ENCODE peak calls at places on chromosomes 13 and 19, in four cellular contexts. G is heart right ventricle, T is thoracic aorta, Y is PC-3. Q is an unnamed sample. For H3K4me1, the result is how much of the 10 kb centered on the place peaks cover.

GRCh38 chr19:17688853-17689595 is 870 bp upstream of the UNC13A start:
- DNase-seq in T (no peak), Y (no peak), G (no peak), Q (no peak)

GRCh38 chr13:40145139-40145538 is 489.7 kb downstream of the COG6 start:
- DNase-seq in T (no peak), Y (no peak), G (no peak), Q (no peak)

GRCh38 chr13:30870049-30870884 is 35.8 kb upstream of the MEDAG start:
- DNase-seq in Y (peak), T (peak), G (peak), Q (no peak)

GRCh38 chr13:50129065-50129922 is 114.0 kb downstream of the KCNRG start:
- DNase-seq in T (no peak), G (no peak), Y (no peak), Q (no peak)

GRCh38 chr19:46637224-46637623 is 1.2 kb upstream of the GNG8 start:
- DNase-seq in Y (no peak), T (no peak), G (no peak), Q (no peak)

GRCh38 chr13:44757671-44758070 is 181.5 kb upstream of the TSC22D1 start:
- DNase-seq in T (no peak), Y (no peak), G (no peak), Q (no peak)

GRCh38 chr13:96294930-96295657 is 205.2 kb downstream of the HS6ST3 start:
- DNase-seq in G (no peak), T (no peak), Y (no peak), Q (no peak)

GRCh38 chr19:12954150-12954962 is 2.7 kb downstream of the GADD45GIP1 start:
- DNase-seq in T (no peak), G (no peak), Y (no peak), Q (no peak)

GRCh38 chr13:77980592-77980991 is 62.0 kb upstream of the EDNRB start:
- DNase-seq in G (no peak), T (no peak), Y (peak), Q (no peak)

GRCh38 chr13:111005808-111006494 is 91.1 kb upstream of the ANKRD10 start:
- DNase-seq in G (peak), T (peak), Y (no peak), Q (no peak)

GRCh38 chr19:43619262-43620060 is at the start of gene ZNF428:
- DNase-seq in Y (peak), G (peak), T (peak), Q (no peak)

GRCh38 chr13:44112700-44113329 is 233.1 kb downstream of the LACC1 start:
- DNase-seq in G (no peak), T (no peak), Y (no peak), Q (no peak)

GRCh38 chr13:109180905-109181425 is 551.6 kb downstream of the MYO16 start:
- DNase-seq in Y (no peak), T (no peak), G (no peak), Q (no peak)

GRCh38 chr13:49711218-49711863 is 20.1 kb upstream of the EBPL start:
- DNase-seq in Y (peak), T (no peak), G (no peak), Q (no peak)

GRCh38 chr13:113533441-113533840 is 42.9 kb upstream of the DCUN1D2 start:
- DNase-seq in Y (no peak), G (no peak), T (no peak), Q (no peak)

GRCh38 chr19:42193706-42194105 is 23.8 kb downstream of the DEDD2 start:
- DNase-seq in T (no peak), Y (peak), G (no peak), Q (no peak)

GRCh38 chr19:47860602-47861297 is 1.7 kb downstream of the TPRX2 start:
- DNase-seq in G (no peak), T (no peak), Y (no peak), Q (no peak)

GRCh38 chr19:56837004-56837403 is 3.5 kb downstream of the PEG3 start:
- DNase-seq in Y (peak), G (no peak), T (no peak), Q (no peak)

GRCh38 chr19:55857149-55857548 is 20.8 kb downstream of the NLRP4 start:
- DNase-seq in G (no peak), T (no peak), Y (no peak), Q (no peak)

GRCh38 chr19:35862528-35862927 is 5.8 kb downstream of the KIRREL2 start:
- DNase-seq in G (no peak), T (no peak), Y (no peak), Q (no peak)

GRCh38 chr19:56885173-56885679 is 44.7 kb upstream of the PEG3 start:
- DNase-seq in T (no peak), Y (no peak), G (no peak), Q (no peak)

GRCh38 chr19:10478903-10479384 is 24.2 kb downstream of the KEAP1 start:
- DNase-seq in G (peak), Y (peak), T (peak), Q (peak)

GRCh38 chr19:45777395-45777961 is 4.8 kb downstream of the DMPK start:
- DNase-seq in G (no peak), T (no peak), Y (no peak), Q (no peak)

GRCh38 chr13:31540316-31540715 is 199.0 kb upstream of the RXFP2 start:
- DNase-seq in Y (peak), G (no peak), T (no peak), Q (no peak)

GRCh38 chr13:48741377-48741776 is 87.6 kb downstream of the CYSLTR2 start:
- DNase-seq in Y (no peak), G (no peak), T (no peak), Q (no peak)

GRCh38 chr19:19475845-19476828 is 39.2 kb downstream of the TSSK6 start:
- DNase-seq in Y (peak), T (no peak), G (no peak), Q (no peak)

GRCh38 chr13:109191422-109191821 is 562.0 kb downstream of the MYO16 start:
- DNase-seq in T (no peak), G (peak), Y (no peak), Q (no peak)

GRCh38 chr13:44221657-44222056 is 152.0 kb upstream of the SERP2 start:
- DNase-seq in T (no peak), G (no peak), Y (no peak), Q (no peak)

GRCh38 chr19:17103177-17103576 is 27.6 kb downstream of the MYO9B start:
- DNase-seq in G (no peak), Y (peak), T (no peak), Q (peak)

GRCh38 chr13:79709526-79709925 is 228.6 kb downstream of the NDFIP2 start:
- DNase-seq in G (no peak), Y (no peak), T (no peak), Q (no peak)

DNA sequence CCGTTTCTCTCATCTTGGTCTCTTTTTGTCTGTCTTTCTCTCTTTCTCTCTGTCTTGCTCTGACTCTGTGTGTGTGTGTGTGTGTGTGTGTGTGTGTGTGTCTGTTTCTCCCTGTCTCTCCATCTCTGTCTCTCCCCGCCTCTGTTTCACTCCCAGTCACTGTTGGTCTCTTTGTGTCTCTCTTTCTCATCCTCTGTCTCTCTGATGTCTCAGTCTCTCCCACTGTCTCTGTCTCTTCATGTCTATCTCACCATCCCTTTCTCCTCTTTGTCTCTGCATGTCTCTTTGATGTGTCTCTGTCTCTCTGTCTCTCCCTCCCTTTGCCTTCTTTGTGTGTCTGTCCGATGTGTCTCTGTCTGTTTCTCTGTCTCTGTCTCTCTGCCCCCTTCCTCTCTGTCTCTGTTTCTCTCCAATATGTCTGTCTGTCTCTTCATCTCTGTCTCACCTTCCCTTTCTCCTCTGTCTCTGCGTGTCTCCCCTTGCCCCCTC is 2.5 kb downstream of the NFIC start:
- DNase-seq in T (no peak), Y (no peak), G (no peak), Q (no peak)
- H3K4me1 ChIP-seq in T (half or more), Y (under half), G (under half), Q (under half)

GRCh38 chr13:41458187-41458938 is 1.0 kb downstream of the RGCC start:
- DNase-seq in T (no peak), Y (peak), G (peak), Q (no peak)
- H3K27ac ChIP-seq in T (peak), Y (no peak), G (peak), Q (no peak)

GRCh38 chr19:7885818-7886217 is 2.5 kb upstream of the LRRC8E start:
- DNase-seq in G (no peak), Y (no peak), T (no peak), Q (no peak)
- H3K4me1 ChIP-seq in G (under half), Y (under half), T (under half), Q (under half)

GRCh38 chr13:19940106-19940505 is 18.4 kb upstream of the ZMYM2 start:
- DNase-seq in G (no peak), Y (no peak), T (no peak), Q (no peak)
- H3K27ac ChIP-seq in G (no peak), Y (no peak), T (no peak), Q (no peak)

DNA sequence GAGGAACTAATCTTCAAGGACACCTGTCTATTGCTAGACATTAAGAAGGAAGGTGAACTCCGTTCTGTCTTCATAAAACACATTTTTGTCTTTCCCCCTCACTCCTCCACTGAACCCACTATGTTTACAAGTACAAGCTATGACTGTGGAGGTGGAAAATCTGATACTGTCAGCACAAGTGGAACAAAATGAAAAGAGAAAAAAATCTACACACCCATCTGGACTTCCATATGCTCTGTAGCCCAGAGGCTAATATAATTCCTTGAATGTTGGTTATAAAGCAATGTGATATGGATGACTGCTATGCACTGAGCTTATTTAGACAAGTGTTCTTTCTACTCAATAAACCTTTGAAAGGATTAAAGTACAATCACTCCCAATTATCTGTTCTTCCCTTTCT is 713.5 kb downstream of the DIAPH3 start:
- DNase-seq in G (no peak), T (no peak), Y (no peak), Q (no peak)
- H3K4me1 ChIP-seq in G (under half), T (under half), Y (under half), Q (under half)

GRCh38 chr13:98632971-98633370 is 56.1 kb upstream of the STK24 start:
- DNase-seq in T (no peak), Y (peak), G (no peak), Q (no peak)
- H3K27ac ChIP-seq in T (no peak), Y (no peak), G (no peak), Q (no peak)

GRCh38 chr19:38315657-38316476 is at the start of gene YIF1B:
- DNase-seq in T (peak), Y (peak), G (peak), Q (no peak)

GRCh38 chr19:38318595-38319142 is 976 bp upstream of the KCNK6 start:
- DNase-seq in T (no peak), Y (no peak), G (peak), Q (no peak)

GRCh38 chr19:38316477-38317067 is 825 bp upstream of the YIF1B start:
- DNase-seq in G (no peak), Y (no peak), T (no peak), Q (no peak)

GRCh38 chr19:38319421-38320258 is at the start of gene KCNK6:
- DNase-seq in T (no peak), G (peak), Y (no peak), Q (no peak)

GRCh38 chr19:38317104-38317612 is 1.4 kb upstream of the YIF1B start:
- DNase-seq in Y (no peak), G (no peak), T (no peak), Q (no peak)
- H3K4me1 ChIP-seq in Y (under half), G (under half), T (under half), Q (under half)

GRCh38 chr19:40589723-40590429 is 11.3 kb upstream of the LTBP4 start:
- DNase-seq in Y (no peak), G (no peak), T (no peak), Q (no peak)
- H3K27ac ChIP-seq in Y (no peak), G (no peak), T (no peak), Q (no peak)

DNA sequence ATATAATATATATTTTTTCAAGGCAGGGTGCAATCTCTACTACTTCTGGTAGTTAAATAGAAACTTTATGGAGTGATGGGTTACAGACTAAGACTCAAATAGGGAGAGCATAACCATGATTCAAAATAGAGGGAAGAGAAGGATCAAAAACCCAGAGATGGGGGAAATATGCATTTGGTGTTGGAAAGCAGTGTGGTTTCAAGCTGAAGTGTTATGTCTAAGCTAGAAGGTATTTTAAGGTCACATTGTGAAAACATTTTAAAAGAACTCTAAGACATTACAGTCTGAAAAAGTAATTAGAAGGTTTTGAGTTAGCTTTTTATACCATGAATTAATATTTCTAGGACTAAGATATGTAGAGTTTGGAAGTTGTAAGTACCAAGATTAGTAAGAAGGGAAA is 2741.4 kb downstream of the PCDH9 start:
- DNase-seq in T (no peak), Y (no peak), G (no peak), Q (no peak)
- H3K4me1 ChIP-seq in T (under half), Y (under half), G (under half), Q (under half)

GRCh38 chr13:98546402-98546801 is 30.5 kb downstream of the STK24 start:
- DNase-seq in G (no peak), T (no peak), Y (no peak), Q (no peak)

GRCh38 chr13:98549728-98550317 is 27.1 kb downstream of the STK24 start:
- DNase-seq in Y (no peak), T (no peak), G (no peak), Q (no peak)

GRCh38 chr13:98548230-98548629 is 28.7 kb downstream of the STK24 start:
- DNase-seq in Y (no peak), G (no peak), T (no peak), Q (no peak)

GRCh38 chr13:98547455-98547854 is 29.5 kb downstream of the STK24 start:
- DNase-seq in Y (no peak), G (no peak), T (no peak), Q (no peak)

GRCh38 chr13:98549006-98549727 is 27.7 kb downstream of the STK24 start:
- DNase-seq in T (no peak), G (no peak), Y (peak), Q (no peak)
- H3K27ac ChIP-seq in T (no peak), G (no peak), Y (no peak), Q (no peak)

Q was measured in iPS DF 6.9.